ENCODE peak calls at places on chromosomes 7 and 10, in nine cellular contexts. W is Calu3, T is pancreas, U is HL-60, Y is GM10248, I is cardiac muscle cell, R is omental fat pad, H is right lobe of liver, C is fibroblast of pulmonary artery. L is an unnamed sample.

GRCh38 chr7:8261711-8262695 is at the start of gene ICA1:
- DNase-seq in W (peak), T (peak), U (peak), Y (peak), I (peak), R (no peak), H (peak), C (peak), L (peak)

GRCh38 chr7:43108255-43109011 is 4.0 kb upstream of the HECW1 start:
- DNase-seq in W (peak), T (peak), U (peak), Y (peak), I (peak), R (peak), H (peak), C (peak), L (peak)

GRCh38 chr10:113929522-113929921 is 75.1 kb downstream of the NHLRC2 start:
- DNase-seq in W (no peak), T (no peak), U (no peak), Y (no peak), I (no peak), R (no peak), H (no peak), C (no peak), L (no peak)

GRCh38 chr7:50595538-50596102 is 30.4 kb upstream of the DDC start:
- DNase-seq in W (peak), T (no peak), U (peak), Y (no peak), I (peak), R (no peak), H (no peak), C (peak), L (no peak)

GRCh38 chr7:47343056-47343455 is 238.9 kb downstream of the TNS3 start:
- DNase-seq in W (no peak), T (no peak), U (no peak), Y (no peak), I (no peak), R (no peak), H (peak), C (no peak), L (no peak)

GRCh38 chr7:158310924-158311713 is 276.5 kb downstream of the PTPRN2 start:
- DNase-seq in W (no peak), T (no peak), U (no peak), Y (no peak), I (no peak), R (no peak), H (no peak), C (no peak), L (no peak)

GRCh38 chr10:17649836-17650235 is 5.9 kb downstream of the STAM start:
- DNase-seq in W (no peak), T (no peak), U (no peak), Y (no peak), I (no peak), R (no peak), H (no peak), C (no peak), L (no peak)

GRCh38 chr10:129641982-129642381 is 174.9 kb downstream of the MGMT start:
- DNase-seq in W (no peak), T (no peak), U (no peak), Y (no peak), I (no peak), R (no peak), H (no peak), C (no peak), L (no peak)

GRCh38 chr10:131979821-131980270 is 1.9 kb downstream of the BNIP3 start:
- DNase-seq in W (no peak), T (peak), U (no peak), Y (no peak), I (peak), R (no peak), H (peak), C (peak), L (no peak)

GRCh38 chr7:75711634-75712494 is 26.9 kb downstream of the HIP1 start:
- DNase-seq in W (no peak), T (no peak), U (no peak), Y (no peak), I (peak), R (no peak), H (no peak), C (peak), L (no peak)

GRCh38 chr7:85186521-85187241 is at the start of gene SEMA3D:
- DNase-seq in W (peak), T (peak), U (peak), Y (peak), I (peak), R (no peak), H (peak), C (peak), L (peak)

GRCh38 chr10:73228247-73228646 is 18.8 kb downstream of the DNAJC9 start:
- DNase-seq in W (no peak), T (no peak), U (no peak), Y (no peak), I (peak), R (no peak), H (no peak), C (peak), L (no peak)

GRCh38 chr10:60666221-60666620 is 112.1 kb upstream of the CDK1 start:
- DNase-seq in W (no peak), T (no peak), U (peak), Y (no peak), I (peak), R (no peak), H (no peak), C (peak), L (no peak)

GRCh38 chr7:158827411-158828342 is 1.6 kb downstream of the ESYT2 start:
- DNase-seq in W (no peak), T (no peak), U (peak), Y (peak), I (peak), R (no peak), H (no peak), C (peak), L (no peak)

GRCh38 chr10:18699849-18700554 is 40.8 kb downstream of the ARL5B start:
- DNase-seq in W (no peak), T (no peak), U (no peak), Y (no peak), I (no peak), R (no peak), H (no peak), C (no peak), L (no peak)
- TF ChIP-seq CTCF in W (no peak), T (no peak), U (no peak), Y (no peak), I (no peak), R (no peak), H (no peak), C (no peak), L (no peak)

DNA sequence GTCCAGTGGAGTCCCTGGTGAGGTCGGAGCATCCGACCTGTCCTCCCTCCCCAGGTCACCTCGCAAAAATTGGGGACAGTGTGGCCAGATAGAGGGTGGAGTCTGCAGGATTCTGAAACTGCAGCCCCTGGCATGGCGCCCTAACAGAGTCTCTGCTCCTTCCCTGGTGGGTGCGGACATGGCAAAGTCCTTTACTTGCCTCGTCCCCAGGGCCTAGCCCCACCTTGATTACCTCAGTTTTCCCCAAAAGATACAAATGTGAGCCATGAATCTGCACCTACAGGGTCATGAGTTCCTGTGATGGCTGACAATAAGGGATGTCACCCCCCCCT is 47.7 kb downstream of the NPVF start:
- DNase-seq in W (no peak), T (no peak), U (no peak), Y (no peak), I (no peak), R (no peak), H (no peak), C (no peak), L (no peak)
- TF ChIP-seq CTCF in W (no peak), T (no peak), U (no peak), Y (no peak), I (no peak), R (no peak), H (no peak), C (no peak), L (no peak)

GRCh38 chr10:75129537-75129936 is 18.1 kb downstream of the SAMD8 start:
- DNase-seq in W (no peak), T (no peak), U (no peak), Y (no peak), I (no peak), R (no peak), H (no peak), C (no peak), L (no peak)

GRCh38 chr10:75123088-75123682 is 11.7 kb downstream of the SAMD8 start:
- DNase-seq in W (no peak), T (no peak), U (no peak), Y (no peak), I (no peak), R (no peak), H (no peak), C (no peak), L (no peak)

GRCh38 chr10:75127481-75127880 is 16.0 kb downstream of the SAMD8 start:
- DNase-seq in W (no peak), T (no peak), U (no peak), Y (no peak), I (peak), R (no peak), H (no peak), C (peak), L (no peak)

GRCh38 chr10:75122505-75122904 is 11.0 kb downstream of the SAMD8 start:
- DNase-seq in W (no peak), T (no peak), U (no peak), Y (no peak), I (no peak), R (no peak), H (no peak), C (no peak), L (no peak)

GRCh38 chr10:75126277-75126676 is 14.8 kb downstream of the SAMD8 start:
- DNase-seq in W (no peak), T (no peak), U (no peak), Y (no peak), I (no peak), R (no peak), H (no peak), C (no peak), L (no peak)
- TF ChIP-seq CTCF in W (no peak), T (no peak), U (no peak), Y (no peak), I (no peak), R (no peak), H (no peak), C (no peak), L (no peak)

GRCh38 chr7:70788276-70788675 is 343.7 kb upstream of the GALNT17 start:
- DNase-seq in W (no peak), T (no peak), U (no peak), Y (no peak), I (no peak), R (no peak), H (no peak), C (no peak), L (no peak)
- TF ChIP-seq CTCF in W (no peak), T (no peak), U (no peak), Y (no peak), I (no peak), R (no peak), H (no peak), C (no peak), L (no peak)

GRCh38 chr10:84552478-84552877 is 224.1 kb downstream of the CCSER2 start:
- DNase-seq in W (no peak), T (no peak), U (no peak), Y (no peak), I (no peak), R (no peak), H (no peak), C (no peak), L (no peak)
- TF ChIP-seq CTCF in W (no peak), T (no peak), U (no peak), Y (no peak), I (no peak), R (no peak), H (no peak), C (no peak), L (no peak)

GRCh38 chr7:127628445-127628844 is 10.5 kb upstream of the PAX4 start:
- DNase-seq in W (no peak), T (no peak), U (no peak), Y (no peak), I (no peak), R (no peak), H (no peak), C (no peak), L (no peak)
- TF ChIP-seq CTCF in W (no peak), T (no peak), U (no peak), Y (no peak), I (peak), R (no peak), H (no peak), C (peak), L (no peak)